ENCODE peak calls at places on chromosomes 3 and 15, in nine cellular contexts. C is WERI-Rb-1; M is GM23338; R is CD8-positive, alpha-beta T cell; B is ovary; Z is astrocyte; L is heart left ventricle; Y is uterus; N is endodermal cell. V is an unnamed sample. For H3K27me3, the result is how much of the 10 kb centered on the place peaks cover.

GRCh38 chr3:149473991-149474819 is at the start of gene TM4SF4:
- DNase-seq in Z (no peak), C (no peak), Y (no peak), M (no peak), N (no peak), B (no peak), L (no peak), R (no peak), V (no peak)

GRCh38 chr15:31254431-31255175 is 72.0 kb upstream of the KLF13 start:
- DNase-seq in B (no peak), R (no peak), M (no peak), Y (no peak), C (no peak), L (no peak), Z (peak), N (no peak), V (peak)

GRCh38 chr3:10334461-10334860 is 13.5 kb upstream of the SEC13 start:
- DNase-seq in R (no peak), M (peak), C (no peak), Z (peak), L (no peak), N (peak), B (no peak), Y (no peak), V (peak)

GRCh38 chr3:183822631-183823030 is 2.7 kb downstream of the MAP6D1 start:
- DNase-seq in Z (no peak), R (no peak), C (no peak), M (peak), N (peak), Y (no peak), L (no peak), B (no peak), V (no peak)

GRCh38 chr15:95825198-95825597 is 505.3 kb upstream of the NR2F2 start:
- DNase-seq in N (no peak), L (no peak), M (no peak), Z (no peak), C (no peak), B (no peak), Y (no peak), R (no peak), V (no peak)

GRCh38 chr3:14371573-14372474 is 30.6 kb upstream of the SLC6A6 start:
- DNase-seq in M (no peak), L (peak), N (no peak), B (no peak), C (no peak), Y (no peak), R (no peak), Z (peak), V (peak)

GRCh38 chr3:149507491-149508324 is 33.2 kb downstream of the TM4SF4 start:
- DNase-seq in N (no peak), M (peak), Y (no peak), C (no peak), L (no peak), B (no peak), Z (peak), R (no peak), V (peak)

GRCh38 chr15:64749167-64749566 is 26.2 kb downstream of the RBPMS2 start:
- DNase-seq in L (no peak), N (no peak), Y (peak), R (no peak), C (no peak), Z (peak), M (no peak), B (no peak), V (peak)

GRCh38 chr3:71413572-71413971 is 170.0 kb downstream of the FOXP1 start:
- DNase-seq in R (no peak), N (no peak), Z (no peak), Y (no peak), M (no peak), L (no peak), C (no peak), B (no peak), V (no peak)

GRCh38 chr15:77673801-77674317 is 41.1 kb upstream of the LINGO1 start:
- DNase-seq in L (no peak), Z (no peak), C (no peak), Y (no peak), M (no peak), N (no peak), B (no peak), R (no peak), V (no peak)

GRCh38 chr15:77675806-77676415 is 43.2 kb upstream of the LINGO1 start:
- DNase-seq in L (no peak), N (no peak), B (no peak), Y (no peak), R (no peak), M (no peak), C (no peak), Z (no peak), V (no peak)

GRCh38 chr15:77676569-77677375 is 44.1 kb upstream of the LINGO1 start:
- DNase-seq in Y (no peak), R (no peak), C (no peak), M (no peak), Z (no peak), N (no peak), B (no peak), L (no peak), V (no peak)

GRCh38 chr15:77672110-77672509 is 39.4 kb upstream of the LINGO1 start:
- DNase-seq in L (no peak), N (no peak), M (no peak), Z (no peak), C (no peak), Y (no peak), B (no peak), R (no peak), V (no peak)

GRCh38 chr15:77674327-77674726 is 41.6 kb upstream of the LINGO1 start:
- DNase-seq in C (no peak), M (no peak), B (no peak), N (no peak), Z (no peak), R (no peak), L (no peak), Y (no peak), V (no peak)
- H3K27me3 ChIP-seq in C (under half), M (under half), B (under half), N (under half), Z (under half), R (under half), L (under half), Y (under half), V (under half)

GRCh38 chr3:33919312-33919711 is 120.9 kb downstream of the PDCD6IP start:
- DNase-seq in B (no peak), C (no peak), Y (no peak), L (no peak), M (no peak), Z (no peak), R (no peak), N (peak), V (no peak)

GRCh38 chr3:33918357-33918756 is 119.9 kb downstream of the PDCD6IP start:
- DNase-seq in R (no peak), M (no peak), Z (peak), N (no peak), B (no peak), Y (no peak), C (no peak), L (no peak), V (peak)

GRCh38 chr3:33919721-33920120 is 121.3 kb downstream of the PDCD6IP start:
- DNase-seq in C (no peak), Z (no peak), N (peak), M (peak), B (no peak), R (no peak), Y (no peak), L (no peak), V (no peak)

GRCh38 chr3:33914731-33915389 is 116.4 kb downstream of the PDCD6IP start:
- DNase-seq in M (no peak), Y (no peak), N (no peak), Z (no peak), L (no peak), B (no peak), C (no peak), R (no peak), V (peak)

GRCh38 chr3:33915796-33916589 is 117.6 kb downstream of the PDCD6IP start:
- DNase-seq in C (peak), L (no peak), R (no peak), N (peak), B (no peak), Y (no peak), Z (peak), M (peak), V (no peak)
- TF ChIP-seq CTCF in C (peak), L (peak), R (no peak), N (peak), B (no peak), Y (no peak), Z (peak), M (peak), V (peak)

GRCh38 chr15:67832965-67833503 is 6.8 kb downstream of the RNU6-1 start:
- DNase-seq in N (peak), C (no peak), B (no peak), R (no peak), L (no peak), Y (no peak), M (peak), Z (no peak), V (no peak)

GRCh38 chr15:67832031-67832551 is 6.8 kb downstream of the SKOR1 start:
- DNase-seq in R (no peak), C (peak), Z (no peak), L (no peak), M (peak), Y (no peak), B (no peak), N (peak), V (no peak)

GRCh38 chr15:67829647-67830504 is 4.6 kb downstream of the SKOR1 start:
- DNase-seq in C (no peak), N (peak), L (no peak), R (no peak), Z (no peak), Y (no peak), B (no peak), M (peak), V (no peak)

GRCh38 chr15:67828969-67829646 is 3.8 kb downstream of the SKOR1 start:
- DNase-seq in Z (no peak), N (peak), Y (no peak), B (no peak), M (peak), C (no peak), L (no peak), R (no peak), V (no peak)

DNA sequence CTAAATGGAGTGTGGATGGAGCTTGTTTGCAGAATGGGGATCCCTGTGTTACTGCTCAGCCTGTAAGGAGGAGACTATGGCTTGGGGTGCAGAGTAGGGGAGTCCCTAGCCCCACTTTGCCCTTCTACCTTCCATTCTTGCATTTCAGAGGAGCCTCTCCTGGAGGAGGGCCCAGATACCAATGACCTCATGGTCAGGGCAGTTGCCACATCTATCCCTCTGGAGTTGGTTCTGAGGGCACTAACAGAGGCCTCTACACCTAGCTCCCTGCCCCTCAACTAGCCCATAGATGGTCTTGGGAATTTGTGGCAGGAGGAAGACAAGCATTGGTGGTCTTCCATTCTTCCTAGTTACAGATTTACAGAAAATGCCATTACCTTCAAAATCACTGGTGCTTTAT is 6.1 kb downstream of the SKOR1 start:
- DNase-seq in Z (no peak), C (no peak), N (no peak), M (no peak), L (no peak), B (no peak), R (no peak), Y (no peak), V (no peak)
- H3K27me3 ChIP-seq in Z (half or more), C (half or more), N (half or more), M (half or more), L (half or more), B (under half), R (half or more), Y (half or more), V (half or more)

GRCh38 chr15:53811530-53811929 is 52.1 kb upstream of the WDR72 start:
- DNase-seq in Z (no peak), B (no peak), Y (no peak), C (no peak), R (no peak), M (peak), L (no peak), N (no peak), V (no peak)
- TF ChIP-seq CTCF in Z (no peak), B (no peak), Y (no peak), C (no peak), R (no peak), M (peak), L (no peak), N (peak), V (no peak)

GRCh38 chr15:40250304-40250656 is 11.4 kb downstream of the PAK6 start:
- DNase-seq in Y (no peak), R (no peak), N (no peak), C (no peak), M (no peak), L (no peak), B (no peak), Z (no peak), V (no peak)

GRCh38 chr15:40250771-40251454 is 12.1 kb downstream of the PAK6 start:
- DNase-seq in Z (no peak), M (no peak), Y (no peak), B (no peak), N (no peak), C (no peak), L (no peak), R (no peak), V (no peak)

GRCh38 chr15:40251455-40252140 is 12.7 kb downstream of the PAK6 start:
- DNase-seq in B (no peak), R (no peak), M (no peak), Z (no peak), L (no peak), C (no peak), Y (no peak), N (no peak), V (no peak)

GRCh38 chr15:40248006-40248783 is 9.3 kb downstream of the PAK6 start:
- DNase-seq in Z (no peak), R (no peak), M (no peak), C (no peak), B (no peak), N (no peak), Y (no peak), L (no peak), V (no peak)

DNA sequence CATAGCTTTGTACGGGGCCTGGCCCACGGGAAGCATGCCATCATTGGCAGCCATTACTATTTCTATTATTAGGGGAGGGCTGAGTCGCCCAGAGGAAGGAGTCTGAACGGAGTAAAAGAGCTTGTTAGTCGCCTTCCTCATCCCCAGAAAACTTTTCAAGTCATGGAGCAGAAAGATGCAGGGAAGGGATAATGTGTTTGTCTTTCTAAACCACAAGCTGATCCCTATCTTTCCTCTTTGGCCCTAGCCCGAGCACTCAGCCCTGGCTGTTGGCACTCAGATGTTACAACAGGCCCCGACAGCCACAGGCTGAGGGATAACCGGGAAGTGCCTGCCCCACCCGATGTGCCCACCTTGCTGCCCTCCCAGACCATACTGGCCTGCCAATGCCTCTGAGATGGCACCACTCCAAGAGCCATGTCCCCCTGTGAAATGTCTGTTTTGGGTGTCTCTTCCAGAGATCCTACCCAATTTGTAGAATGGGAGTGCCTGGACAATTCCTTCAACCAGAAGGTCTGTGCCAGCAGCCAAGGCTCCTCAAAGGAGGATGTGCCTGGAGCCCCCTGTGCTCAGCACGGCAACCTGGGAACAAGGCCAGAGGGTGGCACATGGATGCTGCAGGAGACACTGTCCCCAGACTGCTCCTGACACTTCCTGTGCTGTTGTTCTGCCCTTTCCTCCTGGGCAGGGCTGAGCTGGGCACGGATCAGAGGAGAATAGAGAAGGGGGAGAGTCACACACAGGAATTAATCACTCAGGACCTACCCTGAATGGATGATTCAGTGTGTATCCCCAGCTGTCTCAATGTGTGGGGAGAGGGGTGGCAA is 10.8 kb downstream of the PAK6 start:
- DNase-seq in Z (peak), B (no peak), R (no peak), N (no peak), Y (no peak), M (no peak), L (no peak), C (no peak), V (no peak)
- H3K27me3 ChIP-seq in Z (under half), B (under half), R (under half), N (half or more), Y (under half), M (under half), L (under half), C (under half), V (under half)

GRCh38 chr15:44246521-44247268 is 41.8 kb upstream of the GOLM2 start:
- DNase-seq in Y (no peak), R (no peak), C (no peak), B (no peak), M (no peak), L (no peak), N (no peak), Z (no peak), V (no peak)

GRCh38 chr15:44243146-44243545 is 45.4 kb upstream of the GOLM2 start:
- DNase-seq in N (no peak), Z (no peak), L (no peak), B (no peak), M (no peak), C (no peak), R (no peak), Y (no peak), V (no peak)

GRCh38 chr15:44243829-44244228 is 44.7 kb upstream of the GOLM2 start:
- DNase-seq in R (no peak), Y (no peak), L (no peak), Z (no peak), B (no peak), C (no peak), N (no peak), M (peak), V (no peak)
- TF ChIP-seq CTCF in R (no peak), Y (no peak), L (no peak), Z (peak), B (no peak), C (no peak), N (peak), M (peak), V (peak)

GRCh38 chr3:124832782-124833709 is 54.1 kb downstream of the ITGB5 start:
- DNase-seq in R (no peak), C (no peak), Z (peak), N (no peak), B (no peak), Y (no peak), L (no peak), M (no peak), V (peak)

GRCh38 chr3:124829175-124829818 is 57.9 kb downstream of the ITGB5 start:
- DNase-seq in N (peak), B (no peak), Z (no peak), R (no peak), M (no peak), L (peak), Y (no peak), C (no peak), V (no peak)

GRCh38 chr3:124826703-124827102 is 60.5 kb downstream of the ITGB5 start:
- DNase-seq in C (no peak), N (peak), Z (peak), B (no peak), R (no peak), Y (no peak), M (peak), L (no peak), V (peak)

GRCh38 chr3:124831631-124832184 is 55.5 kb downstream of the ITGB5 start:
- DNase-seq in C (no peak), Y (no peak), N (peak), R (no peak), L (no peak), B (no peak), Z (no peak), M (no peak), V (no peak)

GRCh38 chr3:124829819-124830554 is 57.2 kb downstream of the ITGB5 start:
- DNase-seq in R (no peak), C (no peak), M (no peak), N (no peak), Y (no peak), B (no peak), L (no peak), Z (no peak), V (no peak)
- H3K27me3 ChIP-seq in R (under half), C (under half), M (under half), N (under half), Y (under half), B (under half), L (under half), Z (under half), V (under half)

GRCh38 chr3:133418361-133418760 is 18.5 kb downstream of the BFSP2 start:
- DNase-seq in L (no peak), C (no peak), Y (no peak), R (no peak), N (no peak), Z (no peak), B (no peak), M (no peak), V (no peak)

GRCh38 chr3:133410191-133410892 is 10.5 kb downstream of the BFSP2 start:
- DNase-seq in L (no peak), C (no peak), B (no peak), Y (no peak), Z (no peak), N (no peak), R (no peak), M (no peak), V (no peak)

GRCh38 chr3:133413166-133414020 is 13.5 kb downstream of the BFSP2 start:
- DNase-seq in L (no peak), R (no peak), C (no peak), M (no peak), B (no peak), Y (no peak), Z (no peak), N (no peak), V (no peak)

GRCh38 chr3:133412511-133413165 is 12.8 kb downstream of the BFSP2 start:
- DNase-seq in B (no peak), R (no peak), M (no peak), L (no peak), Y (no peak), C (no peak), Z (no peak), N (peak), V (peak)

GRCh38 chr3:133414021-133414392 is 14.2 kb downstream of the BFSP2 start:
- DNase-seq in R (no peak), Z (no peak), N (no peak), B (no peak), M (no peak), C (no peak), Y (no peak), L (no peak), V (no peak)
- TF ChIP-seq CTCF in R (no peak), Z (no peak), N (no peak), B (no peak), M (no peak), C (no peak), Y (no peak), L (no peak), V (no peak)

DNA sequence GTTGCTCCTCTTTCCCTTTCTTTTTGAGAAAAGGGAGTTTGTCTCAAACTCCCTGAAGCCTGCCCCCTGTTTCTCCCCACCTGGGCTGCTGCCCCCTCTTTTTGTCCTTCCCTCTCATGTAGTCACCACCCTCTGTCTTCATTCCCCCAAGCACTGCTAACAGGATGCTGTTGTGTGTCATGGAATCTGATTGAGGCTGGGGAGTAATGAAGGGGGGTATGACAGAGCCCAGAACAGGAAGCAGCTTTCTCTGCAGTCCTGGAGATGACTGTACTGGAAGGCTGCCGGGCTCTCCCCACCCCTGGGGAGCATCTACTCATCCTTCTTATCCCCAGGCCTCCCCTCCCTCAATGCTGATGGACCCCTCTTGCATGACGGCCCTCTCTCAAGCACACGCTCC is 181.6 kb downstream of the ABHD5 start:
- DNase-seq in L (no peak), N (peak), R (no peak), C (no peak), Y (no peak), Z (peak), B (no peak), M (no peak), V (peak)
- H3K27me3 ChIP-seq in L (under half), N (under half), R (under half), C (under half), Y (under half), Z (under half), B (under half), M (under half), V (under half)

GRCh38 chr15:80577552-80578205 is 117.4 kb upstream of the ABHD17C start:
- DNase-seq in B (no peak), N (peak), L (no peak), Y (no peak), R (no peak), Z (no peak), M (no peak), C (no peak), V (no peak)

GRCh38 chr15:80578871-80579270 is 116.2 kb upstream of the ABHD17C start:
- DNase-seq in M (no peak), L (no peak), Y (no peak), B (no peak), R (no peak), C (no peak), N (peak), Z (no peak), V (no peak)

GRCh38 chr15:80579611-80580010 is 115.5 kb upstream of the ABHD17C start:
- DNase-seq in L (no peak), Z (no peak), M (no peak), N (peak), R (no peak), B (no peak), C (no peak), Y (no peak), V (no peak)

GRCh38 chr15:80576519-80577090 is 118.5 kb upstream of the ABHD17C start:
- DNase-seq in B (no peak), Z (no peak), N (peak), M (no peak), R (no peak), L (no peak), Y (no peak), C (no peak), V (no peak)

GRCh38 chr15:80578206-80578595 is 116.9 kb upstream of the ABHD17C start:
- DNase-seq in Z (no peak), R (no peak), B (no peak), Y (no peak), L (no peak), M (no peak), N (peak), C (no peak), V (no peak)
- TF ChIP-seq CTCF in Z (no peak), R (no peak), B (no peak), Y (no peak), L (no peak), M (no peak), N (no peak), C (no peak), V (no peak)